ENCODE peak calls at places on chromosomes 12 and 14, in seven cellular contexts. P, A, J, W, U, R and F are unnamed samples.

GRCh38 chr12:50283924-50284236 is 560 bp upstream of the LIMA1 start:
- DNase-seq in A (no peak), W (no peak), U (no peak), P (no peak), J (no peak), R (peak), F (no peak)

GRCh38 chr12:131530427-131530826 is 180.5 kb upstream of the SFSWAP start:
- DNase-seq in R (no peak), U (no peak), A (no peak), P (no peak), W (no peak), J (no peak), F (no peak)

GRCh38 chr12:70826156-70826555 is 94.4 kb downstream of the PTPRR start:
- DNase-seq in W (no peak), R (no peak), A (no peak), J (no peak), P (no peak), U (no peak), F (no peak)

GRCh38 chr14:59148334-59148900 is 40.0 kb upstream of the DAAM1 start:
- DNase-seq in W (no peak), A (no peak), P (no peak), R (no peak), J (no peak), U (no peak), F (no peak)

GRCh38 chr14:100712490-100712889 is 14.2 kb upstream of the DLK1 start:
- DNase-seq in U (no peak), P (no peak), A (no peak), R (no peak), W (no peak), J (no peak), F (no peak)

GRCh38 chr14:75294649-75295033 is 16.0 kb downstream of the FOS start:
- DNase-seq in U (no peak), W (no peak), A (no peak), R (no peak), J (no peak), P (peak), F (no peak)

GRCh38 chr12:95633049-95633545 is 81.8 kb upstream of the USP44 start:
- DNase-seq in P (peak), U (peak), R (peak), A (peak), W (peak), J (no peak), F (no peak)

GRCh38 chr12:43742106-43742505 is 16.5 kb downstream of the PUS7L start:
- DNase-seq in W (peak), A (peak), J (no peak), P (peak), U (peak), R (peak), F (no peak)

GRCh38 chr14:101933209-101933608 is 31.2 kb upstream of the DYNC1H1 start:
- DNase-seq in J (no peak), U (no peak), W (no peak), P (no peak), R (no peak), A (no peak), F (no peak)

GRCh38 chr12:27334721-27335082 is 2.1 kb downstream of the BMAL2 start:
- DNase-seq in U (no peak), A (no peak), R (no peak), J (no peak), P (no peak), W (no peak), F (no peak)

GRCh38 chr12:27334052-27334720 is 1.6 kb downstream of the BMAL2 start:
- DNase-seq in J (no peak), P (no peak), R (no peak), U (no peak), W (no peak), A (no peak), F (no peak)

GRCh38 chr12:27332407-27333310 is at the start of gene BMAL2:
- DNase-seq in J (no peak), P (peak), R (peak), W (peak), A (peak), U (no peak), F (no peak)

GRCh38 chr12:27331927-27332324 is 710 bp upstream of the BMAL2 start:
- DNase-seq in A (no peak), J (no peak), P (no peak), U (no peak), W (peak), R (no peak), F (no peak)

DNA sequence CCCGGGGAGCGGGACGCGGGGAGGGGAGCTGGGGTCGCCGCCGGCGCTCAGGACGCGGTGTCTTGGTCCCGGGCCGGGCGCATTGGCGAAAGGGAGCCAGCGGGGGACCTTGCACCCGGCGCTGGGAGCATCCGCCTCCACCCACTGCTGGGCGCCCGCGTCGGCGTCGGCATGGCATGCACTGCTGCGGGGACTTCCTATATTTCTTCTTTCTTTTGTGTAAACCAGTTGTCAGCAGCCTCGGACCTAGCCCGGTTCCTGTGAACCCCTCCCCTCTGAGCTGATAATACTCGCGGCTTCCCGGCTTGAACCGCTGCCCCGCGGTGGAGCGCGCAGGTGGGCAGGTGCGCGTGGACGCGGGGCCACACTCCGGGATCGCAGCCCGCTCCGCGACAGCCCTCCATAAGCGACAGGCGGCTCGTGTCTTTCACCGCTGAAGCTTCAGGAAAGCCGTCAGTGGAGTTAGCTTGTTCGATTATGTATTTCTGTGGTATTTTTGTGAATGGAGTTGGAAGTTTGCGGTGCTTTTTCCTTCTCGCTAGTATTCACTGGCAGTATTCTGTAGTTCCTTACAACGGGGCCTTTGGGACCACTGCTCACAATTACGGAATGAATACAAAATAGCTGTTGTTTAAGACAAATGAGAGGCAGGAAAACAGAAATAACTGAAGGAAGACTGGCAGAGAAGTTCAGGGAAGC is 824 bp downstream of the BMAL2 start:
- DNase-seq in J (no peak), P (no peak), R (no peak), W (no peak), A (no peak), U (no peak), F (peak)
- H3K4me3 ChIP-seq in J (peak), P (peak), R (peak), W (peak), A (peak), U (peak), F (peak)

DNA sequence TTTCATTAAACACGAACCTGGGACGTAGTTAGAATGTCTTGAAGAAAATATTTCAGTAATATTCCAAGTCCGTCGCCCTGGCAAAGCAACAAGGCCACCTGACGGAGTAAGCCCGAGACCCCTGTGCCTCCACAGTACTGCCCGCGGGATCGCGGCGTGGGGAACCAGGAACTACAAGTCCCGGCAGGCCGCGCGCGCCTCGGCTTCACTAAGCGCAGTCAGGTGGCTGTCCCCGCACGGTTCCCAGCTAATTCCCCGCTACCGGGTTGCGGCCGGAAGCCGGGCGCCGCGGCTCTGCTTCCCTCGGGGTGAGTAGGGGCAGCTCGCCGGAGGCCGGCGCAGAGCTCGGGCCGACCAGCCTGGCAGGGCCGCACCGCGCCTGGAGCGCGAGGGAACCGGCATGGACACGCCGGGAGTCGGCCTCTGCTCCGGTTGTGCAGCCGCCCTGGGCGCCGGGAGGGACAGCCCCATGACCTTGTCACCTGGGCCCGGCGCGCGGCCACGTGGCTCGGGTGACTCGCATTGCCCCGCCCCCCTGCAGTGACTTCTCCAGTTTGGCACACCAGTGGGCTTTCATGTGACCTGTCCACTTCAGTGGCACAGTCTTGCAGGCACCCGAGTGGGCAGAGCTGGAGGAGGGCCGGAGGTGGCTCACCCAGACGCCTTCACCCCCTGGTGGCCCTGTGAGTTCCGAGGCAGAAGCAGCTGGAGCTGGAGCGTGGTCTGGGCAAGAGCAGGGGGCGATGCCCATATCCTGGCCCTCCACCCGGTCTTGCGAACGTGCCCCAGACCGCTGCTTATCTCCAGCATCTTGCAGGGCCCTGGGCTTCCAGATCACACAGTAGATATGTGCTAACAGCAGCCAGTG is at the start of gene ADCK1:
- DNase-seq in P (peak), W (peak), J (peak), A (peak), U (peak), R (peak), F (peak)
- TF ChIP-seq CTCF in P (peak), W (peak), J (peak), A (peak), U (peak), R (peak), F (peak)

GRCh38 chr12:58914457-58914856 is 5.8 kb downstream of the LRIG3 start:
- DNase-seq in U (no peak), P (no peak), A (no peak), J (no peak), R (peak), W (no peak), F (no peak)

GRCh38 chr12:58916891-58917570 is 3.3 kb downstream of the LRIG3 start:
- DNase-seq in W (peak), A (peak), P (peak), J (no peak), U (no peak), R (peak), F (no peak)

GRCh38 chr12:58917699-58918334 is 2.5 kb downstream of the LRIG3 start:
- DNase-seq in A (no peak), R (peak), U (no peak), P (peak), W (peak), J (no peak), F (no peak)

GRCh38 chr12:58915634-58916033 is 4.7 kb downstream of the LRIG3 start:
- DNase-seq in U (peak), R (peak), P (peak), J (no peak), A (peak), W (peak), F (no peak)

GRCh38 chr12:58916153-58916709 is 4.1 kb downstream of the LRIG3 start:
- DNase-seq in A (peak), J (no peak), U (no peak), P (no peak), R (no peak), W (no peak), F (no peak)
- H3K4me3 ChIP-seq in A (peak), J (no peak), U (peak), P (peak), R (peak), W (peak), F (no peak)

GRCh38 chr12:56221233-56221756 is 427 bp downstream of the RNF41 start:
- DNase-seq in J (no peak), P (peak), A (peak), U (no peak), R (peak), W (peak), F (peak)
- TF ChIP-seq CTCF in J (no peak), P (no peak), A (no peak), U (no peak), R (no peak), W (no peak), F (no peak)

GRCh38 chr12:108950991-108951739 is 69.7 kb downstream of the SVOP start:
- DNase-seq in A (peak), P (peak), R (peak), U (peak), W (peak), J (peak), F (peak)
- H3K4me3 ChIP-seq in A (no peak), P (no peak), R (no peak), U (no peak), W (no peak), J (no peak), F (peak)